ENCODE peak calls at places on chromosomes 11 and 22, in four cellular contexts. X is A549, J is HepG2, R is H1. D is an unnamed sample.

GRCh38 chr11:124656759-124657627 is 16.5 kb downstream of the SIAE start:
- DNase-seq in X (no peak), J (no peak), R (peak; percentile 52), D (no peak)

GRCh38 chr11:113147249-113147648 is 167.1 kb upstream of the TTC12 start:
- DNase-seq in X (no peak), J (no peak), R (no peak), D (no peak)

GRCh38 chr11:107858217-107859070 is at the start of gene SLC35F2:
- DNase-seq in X (peak; percentile 55), J (peak; percentile 51), R (peak; percentile 85), D (peak; percentile 73)

GRCh38 chr22:36585841-36586240 is 56.9 kb upstream of the EIF3D start:
- DNase-seq in X (no peak), J (no peak), R (no peak), D (no peak)

GRCh38 chr11:65308281-65308891 is 6.3 kb upstream of the CDC42EP2 start:
- DNase-seq in X (no peak), J (no peak), R (no peak), D (no peak)

GRCh38 chr11:6402061-6402470 is 11.8 kb downstream of the SMPD1 start:
- DNase-seq in X (no peak), J (peak; percentile 59), R (no peak), D (peak; percentile 23)

GRCh38 chr11:76788661-76789442 is 5.7 kb downstream of the TSKU start:
- DNase-seq in X (no peak), J (peak; percentile 66), R (no peak), D (no peak)

GRCh38 chr11:60785806-60786361 is 751 bp downstream of the MS4A10 start:
- DNase-seq in X (no peak), J (no peak), R (no peak), D (no peak)

GRCh38 chr11:16749092-16749491 is 10.6 kb downstream of the C11orf58 start:
- DNase-seq in X (no peak), J (no peak), R (no peak), D (no peak)

GRCh38 chr11:71454470-71455113 is 1.6 kb downstream of the NADSYN1 start:
- DNase-seq in X (no peak), J (no peak), R (no peak), D (no peak)

GRCh38 chr11:97269527-97269926 is 879.7 kb downstream of the JRKL start:
- DNase-seq in X (no peak), J (peak; percentile 13), R (no peak), D (no peak)

GRCh38 chr11:11025087-11025486 is 167.2 kb upstream of the ZBED5 start:
- DNase-seq in X (no peak), J (no peak), R (no peak), D (no peak)

GRCh38 chr11:110679323-110679980 is 32.8 kb downstream of the ARHGAP20 start:
- DNase-seq in X (no peak), J (no peak), R (no peak), D (no peak)

GRCh38 chr11:80309301-80309700 is 868.5 kb upstream of the TENM4 start:
- DNase-seq in X (no peak), J (no peak), R (no peak), D (no peak)

GRCh38 chr22:19986410-19987341 is 29.9 kb downstream of the ARVCF start:
- DNase-seq in X (peak; percentile 70), J (peak; percentile 42), R (peak; percentile 89), D (peak; percentile 100)

GRCh38 chr11:68749061-68749491 is 2.2 kb downstream of the TESMIN start:
- DNase-seq in X (no peak), J (no peak), R (no peak), D (no peak)

GRCh38 chr11:134261626-134262488 is 8.5 kb downstream of the ACAD8 start:
- DNase-seq in X (peak; percentile 51), J (peak; percentile 20), R (peak; percentile 72), D (peak; percentile 41)

GRCh38 chr11:2314525-2315394 is 12.9 kb downstream of the TSPAN32 start:
- DNase-seq in X (no peak), J (no peak), R (no peak), D (no peak)

GRCh38 chr11:70072471-70073187 is 5.5 kb upstream of the ANO1 start:
- DNase-seq in X (no peak), J (no peak), R (peak; percentile 44), D (no peak)

GRCh38 chr11:119616586-119617342 is 112.2 kb downstream of the NECTIN1 start:
- DNase-seq in X (no peak), J (no peak), R (no peak), D (no peak)

GRCh38 chr22:20095521-20095920 is 15.5 kb downstream of the DGCR8 start:
- DNase-seq in X (no peak), J (no peak), R (no peak), D (no peak)

GRCh38 chr11:67384851-67385366 is 6.9 kb upstream of the RAD9A start:
- DNase-seq in X (no peak), J (no peak), R (no peak), D (no peak)

GRCh38 chr11:103272876-103273275 is 163.7 kb downstream of the DYNC2H1 start:
- DNase-seq in X (no peak), J (no peak), R (no peak), D (no peak)

GRCh38 chr11:61733120-61733978 is 19.1 kb upstream of the MYRF start:
- DNase-seq in X (peak; percentile 95), J (peak; percentile 58), R (peak; percentile 89), D (peak; percentile 89)

GRCh38 chr11:47899801-47900200 is 51.7 kb upstream of the NUP160 start:
- DNase-seq in X (no peak), J (no peak), R (no peak), D (no peak)

GRCh38 chr22:38824587-38824986 is 19.2 kb downstream of the NPTXR start:
- DNase-seq in X (peak; percentile 31), J (peak; percentile 73), R (peak; percentile 88), D (peak; percentile 67)

GRCh38 chr22:21009638-21010425 is 5.1 kb upstream of the P2RX6 start:
- DNase-seq in X (no peak), J (peak; percentile 65), R (peak; percentile 67), D (peak; percentile 85)

GRCh38 chr11:85854212-85854556 is 999 bp upstream of the CCDC83 start:
- DNase-seq in X (no peak), J (no peak), R (no peak), D (no peak)

GRCh38 chr11:104928831-104929230 is 30.6 kb upstream of the CASP12 start:
- DNase-seq in X (no peak), J (no peak), R (no peak), D (no peak)

GRCh38 chr11:73342633-73343032 is 33.6 kb upstream of the RELT start:
- DNase-seq in X (no peak), J (no peak), R (no peak), D (no peak)

GRCh38 chr22:25482868-25483639 is 81.4 kb upstream of the GRK3 start:
- DNase-seq in X (no peak), J (no peak), R (no peak), D (no peak)
- TF ChIP-seq PHF8 in X (no peak), J (no peak), R (no peak), D (no peak)

GRCh38 chr11:1055990-1056771 is 18.5 kb upstream of the MUC2 start:
- DNase-seq in X (no peak), J (no peak), R (no peak), D (no peak)

GRCh38 chr11:1053121-1053901 is 16.8 kb upstream of the MUC6 start:
- DNase-seq in X (no peak), J (no peak), R (no peak), D (no peak)

GRCh38 chr11:1052133-1053011 is 15.9 kb upstream of the MUC6 start:
- DNase-seq in X (no peak), J (no peak), R (no peak), D (no peak)

GRCh38 chr11:1055109-1055703 is 18.7 kb upstream of the MUC6 start:
- DNase-seq in X (no peak), J (no peak), R (no peak), D (no peak)

GRCh38 chr11:1054143-1055108 is 17.9 kb upstream of the MUC6 start:
- DNase-seq in X (no peak), J (no peak), R (no peak), D (no peak)
- TF ChIP-seq PHF8 in X (no peak), J (no peak), R (no peak), D (no peak)

GRCh38 chr11:14042686-14043440 is 80.3 kb downstream of the SPON1 start:
- DNase-seq in X (no peak), J (no peak), R (no peak), D (no peak)
- TF ChIP-seq PHF8 in X (no peak), J (no peak), R (no peak), D (no peak)

DNA sequence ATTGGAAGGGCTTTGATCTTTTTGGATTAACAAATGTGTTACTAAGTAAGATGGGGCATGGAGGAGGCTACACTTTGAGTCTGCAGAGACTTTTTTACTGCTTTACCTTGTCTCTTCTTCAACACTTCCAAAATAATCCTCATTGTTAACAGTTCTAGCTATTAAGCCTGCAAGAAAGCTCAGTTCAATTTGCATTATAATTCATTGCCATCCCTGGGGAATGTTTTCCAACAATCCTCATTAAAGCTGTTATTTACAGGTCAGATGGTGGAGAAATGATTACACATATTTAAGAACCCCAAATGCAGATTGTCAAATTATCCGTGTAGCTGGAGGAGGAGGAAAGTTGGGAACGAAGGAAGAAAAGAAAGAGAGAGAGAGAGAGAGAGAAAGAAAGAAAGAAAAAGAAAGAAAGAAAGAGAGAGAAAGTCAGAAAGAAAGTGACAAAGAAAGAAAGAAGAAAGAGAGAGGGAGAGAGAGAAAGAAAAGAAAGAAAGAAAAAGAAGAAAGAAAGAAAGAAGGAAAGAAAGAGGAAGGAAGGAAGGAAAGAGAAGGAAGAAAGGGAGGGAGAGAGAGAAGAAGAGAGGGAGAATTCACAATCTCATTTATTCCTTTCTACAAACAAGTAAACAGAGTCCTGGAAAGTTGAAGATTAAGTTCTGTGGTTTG is 443.9 kb downstream of the INSC start:
- DNase-seq in X (no peak), J (no peak), R (no peak), D (no peak)
- TF ChIP-seq PHF8 in X (no peak), J (no peak), R (no peak), D (no peak)

GRCh38 chr11:34052036-34052607 is 591 bp downstream of the CAPRIN1 start:
- DNase-seq in X (peak; percentile 86), J (peak; percentile 70), R (peak; percentile 91), D (peak; percentile 96)

GRCh38 chr11:34051349-34052035 is at the start of gene CAPRIN1:
- DNase-seq in X (peak; percentile 89), J (peak; percentile 89), R (peak; percentile 86), D (peak; percentile 87)

GRCh38 chr11:34050967-34051348 is 573 bp upstream of the CAPRIN1 start:
- DNase-seq in X (no peak), J (peak; percentile 28), R (no peak), D (no peak)

GRCh38 chr11:34049058-34049457 is 2.5 kb upstream of the CAPRIN1 start:
- DNase-seq in X (no peak), J (no peak), R (no peak), D (peak; percentile 27)

GRCh38 chr11:34050536-34050935 is 995 bp upstream of the CAPRIN1 start:
- DNase-seq in X (no peak), J (no peak), R (no peak), D (no peak)
- TF ChIP-seq PHF8 in X (no peak), J (no peak), R (no peak), D (no peak)

GRCh38 chr11:46188017-46188416 is 66.8 kb upstream of the PHF21A start:
- DNase-seq in X (no peak), J (no peak), R (no peak), D (no peak)

GRCh38 chr11:46181843-46182424 is 60.7 kb upstream of the PHF21A start:
- DNase-seq in X (no peak), J (no peak), R (no peak), D (no peak)

GRCh38 chr11:46181387-46181786 is 60.1 kb upstream of the PHF21A start:
- DNase-seq in X (no peak), J (no peak), R (no peak), D (no peak)

GRCh38 chr11:46180741-46181140 is 59.5 kb upstream of the PHF21A start:
- DNase-seq in X (no peak), J (no peak), R (no peak), D (no peak)

GRCh38 chr11:46183819-46184218 is 62.6 kb upstream of the PHF21A start:
- DNase-seq in X (no peak), J (no peak), R (no peak), D (no peak)
- TF ChIP-seq PHF8 in X (no peak), J (no peak), R (no peak), D (no peak)